ENCODE peak calls at places on chromosomes 4 and X, in eight cellular contexts. One of them, this sample, is unnamed.

GRCh38 chrX:15913161-15913560 is 58.5 kb upstream of the AP1S2 start:
- DNase-seq in tibial artery: no peak
- DNase-seq in cardiac muscle cell: no peak
- DNase-seq in tibial nerve: no peak
- DNase-seq in stomach: no peak
- DNase-seq in spleen: no peak
- DNase-seq in IMR-90: no peak
- DNase-seq in GM23338: no peak
- DNase-seq in this sample: no peak

GRCh38 chrX:30005821-30006220 is 209.5 kb upstream of the MAGEB2 start:
- DNase-seq in tibial artery: no peak
- DNase-seq in cardiac muscle cell: no peak
- DNase-seq in tibial nerve: no peak
- DNase-seq in stomach: no peak
- DNase-seq in spleen: no peak
- DNase-seq in IMR-90: no peak
- DNase-seq in GM23338: no peak
- DNase-seq in this sample: no peak

GRCh38 chr4:94570558-94570957 is 118.8 kb downstream of the PDLIM5 start:
- DNase-seq in tibial artery: no peak
- DNase-seq in cardiac muscle cell: no peak
- DNase-seq in tibial nerve: no peak
- DNase-seq in stomach: no peak
- DNase-seq in spleen: no peak
- DNase-seq in IMR-90: no peak
- DNase-seq in GM23338: no peak
- DNase-seq in this sample: no peak

GRCh38 chr4:98908182-98908581 is 20.8 kb downstream of the EIF4E start:
- DNase-seq in tibial artery: no peak
- DNase-seq in cardiac muscle cell: no peak
- DNase-seq in tibial nerve: no peak
- DNase-seq in stomach: no peak
- DNase-seq in spleen: no peak
- DNase-seq in IMR-90: peak; percentile 4
- DNase-seq in GM23338: no peak
- DNase-seq in this sample: no peak

GRCh38 chr4:4871267-4872147 is 12.0 kb downstream of the MSX1 start:
- DNase-seq in tibial artery: no peak
- DNase-seq in cardiac muscle cell: no peak
- DNase-seq in tibial nerve: no peak
- DNase-seq in stomach: no peak
- DNase-seq in spleen: no peak
- DNase-seq in IMR-90: no peak
- DNase-seq in GM23338: peak; percentile 57
- DNase-seq in this sample: no peak

GRCh38 chrX:65668362-65669310 is 1.2 kb downstream of the MSN start:
- DNase-seq in tibial artery: peak; percentile 75
- DNase-seq in cardiac muscle cell: peak; percentile 79
- DNase-seq in tibial nerve: peak; percentile 31
- DNase-seq in stomach: peak; percentile 30
- DNase-seq in spleen: peak; percentile 89
- DNase-seq in IMR-90: peak; percentile 80
- DNase-seq in GM23338: peak; percentile 41
- DNase-seq in this sample: no peak

GRCh38 chr4:98027827-98028226 is 115.4 kb downstream of the STPG2 start:
- DNase-seq in tibial artery: no peak
- DNase-seq in cardiac muscle cell: no peak
- DNase-seq in tibial nerve: no peak
- DNase-seq in stomach: no peak
- DNase-seq in spleen: no peak
- DNase-seq in IMR-90: no peak
- DNase-seq in GM23338: peak; percentile 70
- DNase-seq in this sample: no peak

GRCh38 chrX:103310592-103311400 is at the start of gene BEX2:
- DNase-seq in tibial artery: peak; percentile 29
- DNase-seq in cardiac muscle cell: peak; percentile 35
- DNase-seq in tibial nerve: no peak
- DNase-seq in stomach: peak; percentile 86
- DNase-seq in spleen: peak; percentile 93
- DNase-seq in IMR-90: no peak
- DNase-seq in GM23338: peak; percentile 90
- DNase-seq in this sample: peak; percentile 66

GRCh38 chr4:145485120-145485519 is 3.5 kb downstream of the SMAD1 start:
- DNase-seq in tibial artery: no peak
- DNase-seq in cardiac muscle cell: no peak
- DNase-seq in tibial nerve: no peak
- DNase-seq in stomach: no peak
- DNase-seq in spleen: no peak
- DNase-seq in IMR-90: no peak
- DNase-seq in GM23338: no peak
- DNase-seq in this sample: no peak

GRCh38 chr4:145484240-145484846 is 2.7 kb downstream of the SMAD1 start:
- DNase-seq in tibial artery: no peak
- DNase-seq in cardiac muscle cell: no peak
- DNase-seq in tibial nerve: no peak
- DNase-seq in stomach: no peak
- DNase-seq in spleen: no peak
- DNase-seq in IMR-90: no peak
- DNase-seq in GM23338: no peak
- DNase-seq in this sample: no peak

GRCh38 chr4:145486603-145487002 is 5.0 kb downstream of the SMAD1 start:
- DNase-seq in tibial artery: no peak
- DNase-seq in cardiac muscle cell: no peak
- DNase-seq in tibial nerve: no peak
- DNase-seq in stomach: no peak
- DNase-seq in spleen: no peak
- DNase-seq in IMR-90: no peak
- DNase-seq in GM23338: no peak
- DNase-seq in this sample: no peak

GRCh38 chr4:145487626-145488025 is 6.0 kb downstream of the SMAD1 start:
- DNase-seq in tibial artery: no peak
- DNase-seq in cardiac muscle cell: no peak
- DNase-seq in tibial nerve: no peak
- DNase-seq in stomach: no peak
- DNase-seq in spleen: no peak
- DNase-seq in IMR-90: no peak
- DNase-seq in GM23338: no peak
- DNase-seq in this sample: no peak

GRCh38 chr4:145488310-145488709 is 6.7 kb downstream of the SMAD1 start:
- DNase-seq in tibial artery: no peak
- DNase-seq in cardiac muscle cell: no peak
- DNase-seq in tibial nerve: no peak
- DNase-seq in stomach: no peak
- DNase-seq in spleen: no peak
- DNase-seq in IMR-90: no peak
- DNase-seq in GM23338: no peak
- DNase-seq in this sample: no peak
- H3K4me1 ChIP-seq in tibial artery: no peaks in the 10 kb centered on the region
- H3K4me1 ChIP-seq in cardiac muscle cell: peaks cover 28% of the 10 kb centered on the region
- H3K4me1 ChIP-seq in tibial nerve: peaks cover 18% of the 10 kb centered on the region
- H3K4me1 ChIP-seq in stomach: peaks cover 6% of the 10 kb centered on the region
- H3K4me1 ChIP-seq in spleen: peaks cover 35% of the 10 kb centered on the region
- H3K4me1 ChIP-seq in IMR-90: peaks cover 3% of the 10 kb centered on the region
- H3K4me1 ChIP-seq in GM23338: peaks cover 28% of the 10 kb centered on the region
- H3K4me1 ChIP-seq in this sample: peaks cover 52% of the 10 kb centered on the region

DNA sequence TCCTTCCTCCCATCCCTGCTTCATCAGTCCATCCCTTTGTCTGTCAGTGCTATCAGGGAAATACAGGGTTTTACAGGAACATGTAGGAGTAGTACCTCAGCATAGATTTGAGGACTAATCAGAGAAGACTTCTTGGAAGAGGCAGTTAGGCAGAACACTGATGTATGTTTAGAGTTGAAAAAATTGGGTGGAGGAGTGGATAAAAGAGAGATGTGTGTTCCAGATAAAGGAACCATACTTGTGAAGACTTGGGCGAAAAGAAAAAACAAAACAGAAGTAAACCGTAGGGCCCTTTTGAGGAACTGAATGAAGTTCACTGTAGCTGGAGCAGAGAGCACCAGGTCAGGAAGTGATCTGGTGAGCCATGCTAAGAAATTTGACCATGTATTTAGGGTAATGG is 32.2 kb downstream of the AFF1 start:
- DNase-seq in tibial artery: no peak
- DNase-seq in cardiac muscle cell: no peak
- DNase-seq in tibial nerve: no peak
- DNase-seq in stomach: no peak
- DNase-seq in spleen: no peak
- DNase-seq in IMR-90: no peak
- DNase-seq in GM23338: no peak
- DNase-seq in this sample: no peak
- H3K4me1 ChIP-seq in tibial artery: peaks cover 2% of the 10 kb centered on the region
- H3K4me1 ChIP-seq in cardiac muscle cell: peaks cover 38% of the 10 kb centered on the region
- H3K4me1 ChIP-seq in tibial nerve: no peaks in the 10 kb centered on the region
- H3K4me1 ChIP-seq in stomach: peaks cover 18% of the 10 kb centered on the region
- H3K4me1 ChIP-seq in spleen: peaks cover 41% of the 10 kb centered on the region
- H3K4me1 ChIP-seq in IMR-90: no peaks in the 10 kb centered on the region
- H3K4me1 ChIP-seq in GM23338: peaks cover 64% of the 10 kb centered on the region
- H3K4me1 ChIP-seq in this sample: peaks cover 47% of the 10 kb centered on the region

DNA sequence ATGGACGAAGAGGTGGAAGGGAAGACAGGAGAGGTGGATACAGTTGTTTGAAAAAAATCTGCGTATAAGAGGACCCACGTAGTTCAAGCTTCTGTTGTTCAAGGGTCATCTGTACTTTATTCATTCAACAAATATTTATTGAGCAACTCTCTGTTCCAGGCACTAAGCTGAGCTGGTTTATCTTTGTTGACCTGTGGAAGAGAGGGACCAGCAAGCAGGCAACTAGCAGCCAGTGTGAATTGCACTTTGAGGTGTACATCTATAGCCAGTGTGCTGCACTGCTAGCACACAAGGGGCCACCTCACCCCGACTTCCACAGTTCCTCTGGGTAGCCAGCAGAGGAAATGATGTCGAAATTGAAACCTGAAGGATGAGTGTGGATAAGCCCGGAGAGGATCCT is 191.4 kb downstream of the SOWAHB start:
- DNase-seq in tibial artery: no peak
- DNase-seq in cardiac muscle cell: peak; percentile 28
- DNase-seq in tibial nerve: no peak
- DNase-seq in stomach: no peak
- DNase-seq in spleen: no peak
- DNase-seq in IMR-90: no peak
- DNase-seq in GM23338: no peak
- DNase-seq in this sample: no peak
- H3K4me1 ChIP-seq in tibial artery: peaks cover 32% of the 10 kb centered on the region
- H3K4me1 ChIP-seq in cardiac muscle cell: peaks cover 9% of the 10 kb centered on the region
- H3K4me1 ChIP-seq in tibial nerve: peaks cover 17% of the 10 kb centered on the region
- H3K4me1 ChIP-seq in stomach: peaks cover 51% of the 10 kb centered on the region
- H3K4me1 ChIP-seq in spleen: no peaks in the 10 kb centered on the region
- H3K4me1 ChIP-seq in IMR-90: peaks cover 47% of the 10 kb centered on the region
- H3K4me1 ChIP-seq in GM23338: peaks cover 50% of the 10 kb centered on the region
- H3K4me1 ChIP-seq in this sample: peaks cover 22% of the 10 kb centered on the region

GRCh38 chrX:46957299-46957698 is 45.1 kb downstream of the JADE3 start:
- DNase-seq in tibial artery: no peak
- DNase-seq in cardiac muscle cell: no peak
- DNase-seq in tibial nerve: no peak
- DNase-seq in stomach: no peak
- DNase-seq in spleen: no peak
- DNase-seq in IMR-90: no peak
- DNase-seq in GM23338: no peak
- DNase-seq in this sample: no peak

GRCh38 chrX:46959101-46959500 is 46.9 kb downstream of the JADE3 start:
- DNase-seq in tibial artery: no peak
- DNase-seq in cardiac muscle cell: peak; percentile 21
- DNase-seq in tibial nerve: no peak
- DNase-seq in stomach: no peak
- DNase-seq in spleen: no peak
- DNase-seq in IMR-90: no peak
- DNase-seq in GM23338: no peak
- DNase-seq in this sample: no peak

GRCh38 chrX:46953597-46953996 is 41.4 kb downstream of the JADE3 start:
- DNase-seq in tibial artery: no peak
- DNase-seq in cardiac muscle cell: peak; percentile 60
- DNase-seq in tibial nerve: no peak
- DNase-seq in stomach: no peak
- DNase-seq in spleen: no peak
- DNase-seq in IMR-90: no peak
- DNase-seq in GM23338: peak; percentile 56
- DNase-seq in this sample: no peak

GRCh38 chrX:46954716-46955115 is 42.5 kb downstream of the JADE3 start:
- DNase-seq in tibial artery: no peak
- DNase-seq in cardiac muscle cell: no peak
- DNase-seq in tibial nerve: no peak
- DNase-seq in stomach: no peak
- DNase-seq in spleen: no peak
- DNase-seq in IMR-90: no peak
- DNase-seq in GM23338: no peak
- DNase-seq in this sample: no peak

GRCh38 chrX:46953137-46953527 is 40.9 kb downstream of the JADE3 start:
- DNase-seq in tibial artery: no peak
- DNase-seq in cardiac muscle cell: peak; percentile 20
- DNase-seq in tibial nerve: no peak
- DNase-seq in stomach: no peak
- DNase-seq in spleen: no peak
- DNase-seq in IMR-90: no peak
- DNase-seq in GM23338: no peak
- DNase-seq in this sample: no peak
- H3K4me1 ChIP-seq in tibial artery: no peaks in the 10 kb centered on the region
- H3K4me1 ChIP-seq in cardiac muscle cell: peaks cover 6% of the 10 kb centered on the region
- H3K4me1 ChIP-seq in tibial nerve: no peaks in the 10 kb centered on the region
- H3K4me1 ChIP-seq in stomach: peaks cover 11% of the 10 kb centered on the region
- H3K4me1 ChIP-seq in spleen: peaks cover 14% of the 10 kb centered on the region
- H3K4me1 ChIP-seq in IMR-90: peaks cover 4% of the 10 kb centered on the region
- H3K4me1 ChIP-seq in GM23338: peaks cover 26% of the 10 kb centered on the region
- H3K4me1 ChIP-seq in this sample: no peaks in the 10 kb centered on the region

This sample was measured in suprapubic skin.